ENCODE peak calls at places on chromosomes 12 and 14, in nine cellular contexts. W is mesendoderm; K is adrenal gland; G is hypothalamus; A is naive thymus-derived CD8-positive, alpha-beta T cell; R is breast epithelium; V is T47D; F is HTR-8/SVneo; Y is PC-3. H is an unnamed sample.

GRCh38 chr14:100680439-100681051 is 46.1 kb upstream of the DLK1 start:
- DNase-seq in W (no peak), K (peak; percentile 78), G (no peak), A (no peak), R (no peak), V (no peak), F (no peak), Y (no peak), H (no peak)

GRCh38 chr12:5907812-5908211 is 37.2 kb downstream of the ANO2 start:
- DNase-seq in W (no peak), K (peak; percentile 28), G (no peak), A (no peak), R (no peak), V (no peak), F (no peak), Y (no peak), H (no peak)

GRCh38 chr12:130945793-130946492 is 7.8 kb upstream of the ADGRD1 start:
- DNase-seq in W (no peak), K (no peak), G (no peak), A (no peak), R (no peak), V (no peak), F (no peak), Y (no peak), H (no peak)

GRCh38 chr14:24051789-24052655 is at the start of gene CARMIL3:
- DNase-seq in W (peak; percentile 75), K (peak; percentile 66), G (peak; percentile 50), A (peak; percentile 55), R (no peak), V (peak; percentile 60), F (peak; percentile 39), Y (peak; percentile 57), H (peak; percentile 31)

GRCh38 chr12:118354903-118355302 is 17.8 kb downstream of the TAOK3 start:
- DNase-seq in W (no peak), K (no peak), G (no peak), A (no peak), R (no peak), V (no peak), F (no peak), Y (no peak), H (no peak)

GRCh38 chr14:68977741-68978549 is 1.2 kb downstream of the ACTN1 start:
- DNase-seq in W (peak; percentile 88), K (peak; percentile 84), G (no peak), A (peak; percentile 77), R (peak; percentile 74), V (peak; percentile 47), F (peak; percentile 98), Y (peak; percentile 95), H (no peak)

GRCh38 chr12:115451785-115452736 is 768.1 kb upstream of the TBX3 start:
- DNase-seq in W (peak; percentile 92), K (peak; percentile 61), G (no peak), A (peak; percentile 4), R (no peak), V (no peak), F (peak; percentile 20), Y (peak; percentile 42), H (peak; percentile 2)

GRCh38 chr14:100629098-100629497 is 41.9 kb upstream of the BEGAIN start:
- DNase-seq in W (no peak), K (no peak), G (no peak), A (no peak), R (no peak), V (no peak), F (no peak), Y (no peak), H (no peak)

GRCh38 chr12:13982010-13982409 is 608 bp upstream of the GRIN2B start:
- DNase-seq in W (peak; percentile 75), K (no peak), G (no peak), A (no peak), R (no peak), V (no peak), F (no peak), Y (no peak), H (no peak)

GRCh38 chr14:75428230-75429104 is 645 bp downstream of the JDP2 start:
- DNase-seq in W (peak; percentile 26), K (peak; percentile 70), G (no peak), A (no peak), R (no peak), V (peak; percentile 75), F (no peak), Y (no peak), H (no peak)

GRCh38 chr14:86035882-86036281 is 505.9 kb downstream of the FLRT2 start:
- DNase-seq in W (peak; percentile 75), K (no peak), G (no peak), A (no peak), R (no peak), V (peak; percentile 22), F (no peak), Y (peak; percentile 34), H (no peak)

GRCh38 chr12:55673638-55674037 is 34.1 kb downstream of the ITGA7 start:
- DNase-seq in W (no peak), K (no peak), G (no peak), A (no peak), R (no peak), V (no peak), F (no peak), Y (no peak), H (no peak)